ENCODE peak calls at places on chromosome 1, in ten cellular contexts. One of them, this sample, is unnamed.
A peak's percentile ranks its signal among the peaks of the same experiment; 100 is the strongest.

GRCh38 chr1:41349361-41350054 is 11.7 kb upstream of the FOXO6 start:
- DNase-seq in IMR-90: no peak
- DNase-seq in heart right ventricle: no peak
- DNase-seq in PC-3: no peak
- DNase-seq in cardiac muscle cell: no peak
- DNase-seq in Panc1: no peak
- DNase-seq in HCT116: no peak
- DNase-seq in WERI-Rb-1: no peak
- DNase-seq in PC-9: no peak
- DNase-seq in aorta: peak; percentile 34
- DNase-seq in this sample: no peak

GRCh38 chr1:51842255-51842654 is 36.3 kb downstream of the NRDC start:
- DNase-seq in HCT116: no peak
- DNase-seq in cardiac muscle cell: no peak
- DNase-seq in Panc1: no peak
- DNase-seq in PC-9: no peak
- DNase-seq in IMR-90: no peak
- DNase-seq in heart right ventricle: no peak
- DNase-seq in aorta: no peak
- DNase-seq in WERI-Rb-1: no peak
- DNase-seq in PC-3: peak; percentile 23
- DNase-seq in this sample: no peak

GRCh38 chr1:64242895-64243756 is 39.7 kb downstream of the UBE2U start:
- DNase-seq in HCT116: peak; percentile 40
- DNase-seq in aorta: no peak
- DNase-seq in PC-3: peak; percentile 72
- DNase-seq in WERI-Rb-1: no peak
- DNase-seq in PC-9: no peak
- DNase-seq in heart right ventricle: no peak
- DNase-seq in IMR-90: peak; percentile 58
- DNase-seq in Panc1: no peak
- DNase-seq in cardiac muscle cell: peak; percentile 55
- DNase-seq in this sample: no peak

GRCh38 chr1:32992489-32993214 is 28.0 kb upstream of the RNF19B start:
- DNase-seq in heart right ventricle: peak; percentile 68
- DNase-seq in Panc1: no peak
- DNase-seq in WERI-Rb-1: peak; percentile 82
- DNase-seq in cardiac muscle cell: peak; percentile 73
- DNase-seq in PC-3: peak; percentile 93
- DNase-seq in aorta: peak; percentile 89
- DNase-seq in IMR-90: peak; percentile 95
- DNase-seq in PC-9: peak; percentile 91
- DNase-seq in HCT116: peak; percentile 71
- DNase-seq in this sample: peak; percentile 96

GRCh38 chr1:7971024-7971423 is 9.5 kb downstream of the PARK7 start:
- DNase-seq in heart right ventricle: no peak
- DNase-seq in Panc1: no peak
- DNase-seq in PC-9: no peak
- DNase-seq in cardiac muscle cell: no peak
- DNase-seq in aorta: no peak
- DNase-seq in HCT116: no peak
- DNase-seq in PC-3: no peak
- DNase-seq in IMR-90: no peak
- DNase-seq in WERI-Rb-1: no peak
- DNase-seq in this sample: no peak

GRCh38 chr1:171075041-171075440 is 15.7 kb upstream of the FMO3 start:
- DNase-seq in HCT116: no peak
- DNase-seq in heart right ventricle: no peak
- DNase-seq in Panc1: no peak
- DNase-seq in PC-9: no peak
- DNase-seq in aorta: no peak
- DNase-seq in cardiac muscle cell: no peak
- DNase-seq in WERI-Rb-1: no peak
- DNase-seq in IMR-90: no peak
- DNase-seq in PC-3: no peak
- DNase-seq in this sample: no peak

GRCh38 chr1:67749263-67749843 is 64.4 kb downstream of the GADD45A start:
- DNase-seq in heart right ventricle: no peak
- DNase-seq in PC-9: no peak
- DNase-seq in cardiac muscle cell: no peak
- DNase-seq in aorta: no peak
- DNase-seq in WERI-Rb-1: no peak
- DNase-seq in HCT116: no peak
- DNase-seq in Panc1: no peak
- DNase-seq in IMR-90: no peak
- DNase-seq in PC-3: no peak
- DNase-seq in this sample: no peak

GRCh38 chr1:176903474-176903873 is 261.0 kb downstream of the ASTN1 start:
- DNase-seq in PC-9: no peak
- DNase-seq in HCT116: no peak
- DNase-seq in Panc1: no peak
- DNase-seq in WERI-Rb-1: no peak
- DNase-seq in heart right ventricle: no peak
- DNase-seq in aorta: no peak
- DNase-seq in PC-3: peak; percentile 53
- DNase-seq in cardiac muscle cell: peak; percentile 34
- DNase-seq in IMR-90: peak; percentile 37
- DNase-seq in this sample: no peak

GRCh38 chr1:206926286-206926685 is 4.5 kb upstream of the FCMR start:
- DNase-seq in IMR-90: no peak
- DNase-seq in HCT116: no peak
- DNase-seq in Panc1: no peak
- DNase-seq in WERI-Rb-1: no peak
- DNase-seq in heart right ventricle: no peak
- DNase-seq in PC-9: no peak
- DNase-seq in PC-3: no peak
- DNase-seq in aorta: peak; percentile 27
- DNase-seq in cardiac muscle cell: no peak
- DNase-seq in this sample: no peak

GRCh38 chr1:84406209-84406917 is 8.1 kb downstream of the DNASE2B start:
- DNase-seq in PC-3: peak; percentile 62
- DNase-seq in HCT116: peak; percentile 53
- DNase-seq in WERI-Rb-1: no peak
- DNase-seq in cardiac muscle cell: no peak
- DNase-seq in heart right ventricle: no peak
- DNase-seq in IMR-90: peak; percentile 46
- DNase-seq in PC-9: no peak
- DNase-seq in Panc1: no peak
- DNase-seq in aorta: no peak
- DNase-seq in this sample: peak; percentile 77

GRCh38 chr1:239044829-239045228 is 341.5 kb upstream of the CHRM3 start:
- DNase-seq in PC-9: no peak
- DNase-seq in WERI-Rb-1: no peak
- DNase-seq in heart right ventricle: no peak
- DNase-seq in Panc1: no peak
- DNase-seq in HCT116: no peak
- DNase-seq in aorta: no peak
- DNase-seq in cardiac muscle cell: no peak
- DNase-seq in IMR-90: no peak
- DNase-seq in PC-3: no peak
- DNase-seq in this sample: peak; percentile 1

GRCh38 chr1:77175230-77175844 is 43.9 kb downstream of the PIGK start:
- DNase-seq in PC-9: no peak
- DNase-seq in aorta: no peak
- DNase-seq in PC-3: peak; percentile 27
- DNase-seq in Panc1: peak; percentile 2
- DNase-seq in IMR-90: peak; percentile 6
- DNase-seq in WERI-Rb-1: no peak
- DNase-seq in heart right ventricle: no peak
- DNase-seq in cardiac muscle cell: peak; percentile 1
- DNase-seq in HCT116: peak; percentile 32
- DNase-seq in this sample: no peak

GRCh38 chr1:201828451-201828819 is 522 bp upstream of the IPO9 start:
- DNase-seq in cardiac muscle cell: no peak
- DNase-seq in heart right ventricle: no peak
- DNase-seq in Panc1: no peak
- DNase-seq in WERI-Rb-1: no peak
- DNase-seq in aorta: no peak
- DNase-seq in HCT116: no peak
- DNase-seq in PC-3: no peak
- DNase-seq in PC-9: no peak
- DNase-seq in IMR-90: peak; percentile 35
- DNase-seq in this sample: peak; percentile 65

GRCh38 chr1:111803951-111804350 is 48.2 kb downstream of the DDX20 start:
- DNase-seq in HCT116: no peak
- DNase-seq in PC-9: no peak
- DNase-seq in IMR-90: no peak
- DNase-seq in cardiac muscle cell: no peak
- DNase-seq in WERI-Rb-1: no peak
- DNase-seq in heart right ventricle: no peak
- DNase-seq in Panc1: no peak
- DNase-seq in aorta: no peak
- DNase-seq in PC-3: no peak
- DNase-seq in this sample: no peak

GRCh38 chr1:36920371-36920770 is 113.9 kb downstream of the GRIK3 start:
- DNase-seq in aorta: no peak
- DNase-seq in cardiac muscle cell: no peak
- DNase-seq in IMR-90: no peak
- DNase-seq in HCT116: no peak
- DNase-seq in Panc1: no peak
- DNase-seq in PC-3: no peak
- DNase-seq in PC-9: no peak
- DNase-seq in heart right ventricle: no peak
- DNase-seq in WERI-Rb-1: no peak
- DNase-seq in this sample: no peak

GRCh38 chr1:26535201-26535600 is 5.6 kb downstream of the RPS6KA1 start:
- DNase-seq in cardiac muscle cell: no peak
- DNase-seq in PC-9: no peak
- DNase-seq in IMR-90: no peak
- DNase-seq in PC-3: no peak
- DNase-seq in Panc1: no peak
- DNase-seq in heart right ventricle: no peak
- DNase-seq in HCT116: no peak
- DNase-seq in WERI-Rb-1: no peak
- DNase-seq in aorta: no peak
- DNase-seq in this sample: peak; percentile 30

GRCh38 chr1:143619851-143620250 is 351.9 kb downstream of the FAM72C start:
- DNase-seq in IMR-90: no peak
- DNase-seq in PC-9: no peak
- DNase-seq in HCT116: no peak
- DNase-seq in aorta: no peak
- DNase-seq in WERI-Rb-1: no peak
- DNase-seq in Panc1: no peak
- DNase-seq in cardiac muscle cell: no peak
- DNase-seq in PC-3: no peak
- DNase-seq in heart right ventricle: no peak
- DNase-seq in this sample: no peak
- H3K9me3 ChIP-seq in IMR-90: no peaks in the 10 kb centered on the region
- H3K9me3 ChIP-seq in PC-9: no peaks in the 10 kb centered on the region
- H3K9me3 ChIP-seq in HCT116: no peaks in the 10 kb centered on the region
- H3K9me3 ChIP-seq in aorta: no peaks in the 10 kb centered on the region
- H3K9me3 ChIP-seq in WERI-Rb-1: no peaks in the 10 kb centered on the region
- H3K9me3 ChIP-seq in Panc1: no peaks in the 10 kb centered on the region
- H3K9me3 ChIP-seq in cardiac muscle cell: peaks cover 2% of the 10 kb centered on the region
- H3K9me3 ChIP-seq in PC-3: no peaks in the 10 kb centered on the region
- H3K9me3 ChIP-seq in heart right ventricle: no peaks in the 10 kb centered on the region
- H3K9me3 ChIP-seq in this sample: no peaks in the 10 kb centered on the region

DNA sequence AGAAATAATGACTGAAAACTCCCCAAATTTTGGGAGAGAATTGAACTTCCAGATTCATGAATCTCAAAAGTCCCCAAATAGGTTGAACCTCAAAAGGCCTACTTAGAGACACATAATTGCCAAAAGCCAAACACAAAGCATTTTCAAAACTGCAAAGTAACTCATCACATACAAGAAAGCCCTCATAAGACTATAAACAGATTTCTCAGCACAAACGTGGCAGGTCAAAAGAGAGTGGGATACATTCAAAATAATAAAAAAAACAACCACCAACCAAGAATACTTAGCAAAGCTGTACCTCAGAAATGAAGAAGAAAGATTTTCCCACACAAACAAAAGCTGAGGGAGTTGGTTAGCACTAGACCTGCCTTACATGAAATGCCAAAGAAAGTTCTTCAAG is 57.9 kb downstream of the CCN1 start:
- DNase-seq in PC-9: no peak
- DNase-seq in IMR-90: no peak
- DNase-seq in Panc1: no peak
- DNase-seq in aorta: no peak
- DNase-seq in cardiac muscle cell: no peak
- DNase-seq in WERI-Rb-1: no peak
- DNase-seq in PC-3: no peak
- DNase-seq in heart right ventricle: no peak
- DNase-seq in HCT116: no peak
- DNase-seq in this sample: no peak
- H3K9me3 ChIP-seq in PC-9: peaks cover 19% of the 10 kb centered on the region
- H3K9me3 ChIP-seq in IMR-90: peaks cover 12% of the 10 kb centered on the region
- H3K9me3 ChIP-seq in Panc1: peaks cover 47% of the 10 kb centered on the region
- H3K9me3 ChIP-seq in aorta: peaks cover 2% of the 10 kb centered on the region
- H3K9me3 ChIP-seq in cardiac muscle cell: peaks cover 4% of the 10 kb centered on the region
- H3K9me3 ChIP-seq in WERI-Rb-1: peaks cover 6% of the 10 kb centered on the region
- H3K9me3 ChIP-seq in PC-3: peaks cover 21% of the 10 kb centered on the region
- H3K9me3 ChIP-seq in heart right ventricle: peaks cover 28% of the 10 kb centered on the region
- H3K9me3 ChIP-seq in HCT116: no peaks in the 10 kb centered on the region
- H3K9me3 ChIP-seq in this sample: peaks cover 9% of the 10 kb centered on the region

DNA sequence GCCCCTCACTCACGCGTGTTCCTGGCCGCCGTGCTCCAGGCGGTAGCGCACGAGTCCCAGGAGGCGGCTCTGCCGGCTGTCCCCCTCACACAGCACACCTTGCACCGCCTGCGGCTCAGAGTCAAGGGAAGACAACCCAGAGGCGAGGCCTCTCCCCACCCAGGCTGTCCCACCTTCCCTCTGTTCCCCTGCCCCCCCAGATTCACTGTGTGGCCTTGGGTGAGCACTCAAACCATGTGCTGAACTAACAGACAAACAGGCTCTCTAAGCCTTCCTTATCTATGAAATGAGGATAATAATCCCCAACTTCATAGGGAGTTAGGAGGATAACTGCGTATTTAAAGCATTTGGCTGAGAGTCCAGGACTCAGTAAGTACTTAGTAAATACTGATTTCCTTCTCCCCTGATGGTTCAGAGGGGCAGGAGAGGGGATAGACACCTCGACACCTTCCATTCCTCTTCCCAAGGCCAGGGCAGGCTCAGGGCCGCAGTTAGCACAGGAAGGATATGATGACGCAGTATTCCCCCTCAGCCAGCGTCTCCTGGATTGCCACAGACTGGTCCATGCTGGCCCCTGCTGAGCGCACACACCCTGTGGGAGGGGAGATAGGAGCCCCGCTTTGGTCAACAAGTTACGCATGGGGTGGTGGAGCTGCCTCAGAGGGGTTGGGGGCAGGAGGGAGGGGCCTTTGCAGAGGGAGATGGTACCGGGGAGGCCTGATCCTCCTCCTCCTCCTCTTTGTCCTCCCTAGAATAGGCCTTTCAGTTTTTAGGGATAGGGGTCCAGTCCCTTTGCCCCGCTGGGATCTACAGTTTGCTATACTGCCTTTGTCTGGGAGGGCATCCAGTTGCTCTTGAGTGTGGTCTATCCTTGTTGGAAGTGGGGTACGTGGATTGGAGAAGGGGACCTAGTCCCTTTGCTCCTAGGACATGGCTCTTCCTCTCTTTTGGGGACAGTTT is 830 bp downstream of the INPP5B start:
- DNase-seq in Panc1: no peak
- DNase-seq in IMR-90: peak; percentile 95
- DNase-seq in HCT116: no peak
- DNase-seq in PC-3: no peak
- DNase-seq in aorta: peak; percentile 91
- DNase-seq in heart right ventricle: peak; percentile 55
- DNase-seq in WERI-Rb-1: peak; percentile 31
- DNase-seq in cardiac muscle cell: no peak
- DNase-seq in PC-9: no peak
- DNase-seq in this sample: peak; percentile 99
- H3K9me3 ChIP-seq in Panc1: no peaks in the 10 kb centered on the region
- H3K9me3 ChIP-seq in IMR-90: no peaks in the 10 kb centered on the region
- H3K9me3 ChIP-seq in HCT116: no peaks in the 10 kb centered on the region
- H3K9me3 ChIP-seq in PC-3: no peaks in the 10 kb centered on the region
- H3K9me3 ChIP-seq in aorta: no peaks in the 10 kb centered on the region
- H3K9me3 ChIP-seq in heart right ventricle: no peaks in the 10 kb centered on the region
- H3K9me3 ChIP-seq in WERI-Rb-1: no peaks in the 10 kb centered on the region
- H3K9me3 ChIP-seq in cardiac muscle cell: no peaks in the 10 kb centered on the region
- H3K9me3 ChIP-seq in PC-9: no peaks in the 10 kb centered on the region
- H3K9me3 ChIP-seq in this sample: no peaks in the 10 kb centered on the region

GRCh38 chr1:247145279-247145678 is 26.5 kb downstream of the ZNF124 start:
- DNase-seq in cardiac muscle cell: no peak
- DNase-seq in WERI-Rb-1: no peak
- DNase-seq in aorta: no peak
- DNase-seq in PC-3: no peak
- DNase-seq in IMR-90: no peak
- DNase-seq in heart right ventricle: no peak
- DNase-seq in HCT116: no peak
- DNase-seq in PC-9: no peak
- DNase-seq in Panc1: no peak
- DNase-seq in this sample: no peak
- H3K9me3 ChIP-seq in cardiac muscle cell: no peaks in the 10 kb centered on the region
- H3K9me3 ChIP-seq in WERI-Rb-1: peaks cover 17% of the 10 kb centered on the region
- H3K9me3 ChIP-seq in aorta: peaks cover 37% of the 10 kb centered on the region
- H3K9me3 ChIP-seq in PC-3: peaks cover 30% of the 10 kb centered on the region
- H3K9me3 ChIP-seq in IMR-90: peaks cover 40% of the 10 kb centered on the region
- H3K9me3 ChIP-seq in heart right ventricle: peaks cover 91% of the 10 kb centered on the region
- H3K9me3 ChIP-seq in HCT116: peaks cover 44% of the 10 kb centered on the region
- H3K9me3 ChIP-seq in PC-9: no peaks in the 10 kb centered on the region
- H3K9me3 ChIP-seq in Panc1: peaks cover 70% of the 10 kb centered on the region
- H3K9me3 ChIP-seq in this sample: peaks cover 3% of the 10 kb centered on the region